ENCODE peak calls at places on chromosomes 11 and 22, in ten cellular contexts. One of them, this sample, is unnamed.
A peak's percentile ranks its signal among the peaks of the same experiment; 100 is the strongest.

GRCh38 chr11:37762079-37762478 is 1164.0 kb upstream of the RAG2 start:
- DNase-seq in fibroblast of lung: no peak
- DNase-seq in stimulated activated CD8-positive, alpha-beta memory T cell treated with anti-CD3 and anti-CD28 coated beads, Interleukin-4, amount 100 ng/mL, for 24 hours: no peak
- DNase-seq in stimulated activated CD4-positive, alpha-beta T cell treated with anti-CD3 and anti-CD28 coated beads, TNF-alpha, amount 100 ng/mL, for 1 hour: no peak
- DNase-seq in GM13976: no peak
- DNase-seq in prostate gland: no peak
- DNase-seq in NCI-H1105 treated with DMSO at 0.1 percent for 48 hours: no peak
- DNase-seq in CD4-positive, alpha-beta T cell: no peak
- DNase-seq in GM23248: no peak
- DNase-seq in NCI-H1417: no peak
- DNase-seq in this sample: no peak

GRCh38 chr22:38489561-38490133 is 16.5 kb downstream of the DDX17 start:
- DNase-seq in fibroblast of lung: no peak
- DNase-seq in stimulated activated CD8-positive, alpha-beta memory T cell treated with anti-CD3 and anti-CD28 coated beads, Interleukin-4, amount 100 ng/mL, for 24 hours: no peak
- DNase-seq in stimulated activated CD4-positive, alpha-beta T cell treated with anti-CD3 and anti-CD28 coated beads, TNF-alpha, amount 100 ng/mL, for 1 hour: no peak
- DNase-seq in GM13976: no peak
- DNase-seq in prostate gland: no peak
- DNase-seq in NCI-H1105 treated with DMSO at 0.1 percent for 48 hours: no peak
- DNase-seq in CD4-positive, alpha-beta T cell: no peak
- DNase-seq in GM23248: no peak
- DNase-seq in NCI-H1417: no peak
- DNase-seq in this sample: no peak

GRCh38 chr11:38332046-38332445 is 1734.0 kb upstream of the RAG2 start:
- DNase-seq in fibroblast of lung: no peak
- DNase-seq in stimulated activated CD8-positive, alpha-beta memory T cell treated with anti-CD3 and anti-CD28 coated beads, Interleukin-4, amount 100 ng/mL, for 24 hours: no peak
- DNase-seq in stimulated activated CD4-positive, alpha-beta T cell treated with anti-CD3 and anti-CD28 coated beads, TNF-alpha, amount 100 ng/mL, for 1 hour: no peak
- DNase-seq in GM13976: no peak
- DNase-seq in prostate gland: no peak
- DNase-seq in NCI-H1105 treated with DMSO at 0.1 percent for 48 hours: no peak
- DNase-seq in CD4-positive, alpha-beta T cell: no peak
- DNase-seq in GM23248: no peak
- DNase-seq in NCI-H1417: no peak
- DNase-seq in this sample: no peak

GRCh38 chr11:125188021-125188420 is 23.5 kb downstream of the PKNOX2 start:
- DNase-seq in fibroblast of lung: no peak
- DNase-seq in stimulated activated CD8-positive, alpha-beta memory T cell treated with anti-CD3 and anti-CD28 coated beads, Interleukin-4, amount 100 ng/mL, for 24 hours: no peak
- DNase-seq in stimulated activated CD4-positive, alpha-beta T cell treated with anti-CD3 and anti-CD28 coated beads, TNF-alpha, amount 100 ng/mL, for 1 hour: no peak
- DNase-seq in GM13976: no peak
- DNase-seq in prostate gland: no peak
- DNase-seq in NCI-H1105 treated with DMSO at 0.1 percent for 48 hours: no peak
- DNase-seq in CD4-positive, alpha-beta T cell: no peak
- DNase-seq in GM23248: peak; percentile 43
- DNase-seq in NCI-H1417: no peak
- DNase-seq in this sample: no peak

GRCh38 chr22:48581821-48582469 is 1245.7 kb downstream of the BRD1 start:
- DNase-seq in fibroblast of lung: no peak
- DNase-seq in stimulated activated CD8-positive, alpha-beta memory T cell treated with anti-CD3 and anti-CD28 coated beads, Interleukin-4, amount 100 ng/mL, for 24 hours: no peak
- DNase-seq in stimulated activated CD4-positive, alpha-beta T cell treated with anti-CD3 and anti-CD28 coated beads, TNF-alpha, amount 100 ng/mL, for 1 hour: no peak
- DNase-seq in GM13976: no peak
- DNase-seq in prostate gland: no peak
- DNase-seq in NCI-H1105 treated with DMSO at 0.1 percent for 48 hours: peak; percentile 5
- DNase-seq in CD4-positive, alpha-beta T cell: no peak
- DNase-seq in GM23248: no peak
- DNase-seq in NCI-H1417: no peak
- DNase-seq in this sample: no peak

GRCh38 chr11:17580271-17580670 is 33.2 kb downstream of the OTOG start:
- DNase-seq in fibroblast of lung: no peak
- DNase-seq in stimulated activated CD8-positive, alpha-beta memory T cell treated with anti-CD3 and anti-CD28 coated beads, Interleukin-4, amount 100 ng/mL, for 24 hours: no peak
- DNase-seq in stimulated activated CD4-positive, alpha-beta T cell treated with anti-CD3 and anti-CD28 coated beads, TNF-alpha, amount 100 ng/mL, for 1 hour: no peak
- DNase-seq in GM13976: no peak
- DNase-seq in prostate gland: no peak
- DNase-seq in NCI-H1105 treated with DMSO at 0.1 percent for 48 hours: no peak
- DNase-seq in CD4-positive, alpha-beta T cell: no peak
- DNase-seq in GM23248: no peak
- DNase-seq in NCI-H1417: no peak
- DNase-seq in this sample: no peak

GRCh38 chr22:23777776-23778575 is 5.3 kb downstream of the MMP11 start:
- DNase-seq in fibroblast of lung: no peak
- DNase-seq in stimulated activated CD8-positive, alpha-beta memory T cell treated with anti-CD3 and anti-CD28 coated beads, Interleukin-4, amount 100 ng/mL, for 24 hours: no peak
- DNase-seq in stimulated activated CD4-positive, alpha-beta T cell treated with anti-CD3 and anti-CD28 coated beads, TNF-alpha, amount 100 ng/mL, for 1 hour: no peak
- DNase-seq in GM13976: no peak
- DNase-seq in prostate gland: no peak
- DNase-seq in NCI-H1105 treated with DMSO at 0.1 percent for 48 hours: peak; percentile 1
- DNase-seq in CD4-positive, alpha-beta T cell: no peak
- DNase-seq in GM23248: no peak
- DNase-seq in NCI-H1417: no peak
- DNase-seq in this sample: peak; percentile 37

GRCh38 chr11:134124660-134125451 is 56.0 kb downstream of the JAM3 start:
- DNase-seq in fibroblast of lung: peak; percentile 28
- DNase-seq in stimulated activated CD8-positive, alpha-beta memory T cell treated with anti-CD3 and anti-CD28 coated beads, Interleukin-4, amount 100 ng/mL, for 24 hours: no peak
- DNase-seq in stimulated activated CD4-positive, alpha-beta T cell treated with anti-CD3 and anti-CD28 coated beads, TNF-alpha, amount 100 ng/mL, for 1 hour: no peak
- DNase-seq in GM13976: no peak
- DNase-seq in prostate gland: peak; percentile 57
- DNase-seq in NCI-H1105 treated with DMSO at 0.1 percent for 48 hours: peak; percentile 65
- DNase-seq in CD4-positive, alpha-beta T cell: no peak
- DNase-seq in GM23248: peak; percentile 43
- DNase-seq in NCI-H1417: no peak
- DNase-seq in this sample: no peak

GRCh38 chr22:35547993-35548761 is 7.5 kb downstream of the RASD2 start:
- DNase-seq in fibroblast of lung: no peak
- DNase-seq in stimulated activated CD8-positive, alpha-beta memory T cell treated with anti-CD3 and anti-CD28 coated beads, Interleukin-4, amount 100 ng/mL, for 24 hours: no peak
- DNase-seq in stimulated activated CD4-positive, alpha-beta T cell treated with anti-CD3 and anti-CD28 coated beads, TNF-alpha, amount 100 ng/mL, for 1 hour: no peak
- DNase-seq in GM13976: no peak
- DNase-seq in prostate gland: no peak
- DNase-seq in NCI-H1105 treated with DMSO at 0.1 percent for 48 hours: no peak
- DNase-seq in CD4-positive, alpha-beta T cell: no peak
- DNase-seq in GM23248: no peak
- DNase-seq in NCI-H1417: no peak
- DNase-seq in this sample: no peak

GRCh38 chr11:40187092-40187403 is 1272.4 kb downstream of the LRRC4C start:
- DNase-seq in fibroblast of lung: no peak
- DNase-seq in stimulated activated CD8-positive, alpha-beta memory T cell treated with anti-CD3 and anti-CD28 coated beads, Interleukin-4, amount 100 ng/mL, for 24 hours: no peak
- DNase-seq in stimulated activated CD4-positive, alpha-beta T cell treated with anti-CD3 and anti-CD28 coated beads, TNF-alpha, amount 100 ng/mL, for 1 hour: no peak
- DNase-seq in GM13976: no peak
- DNase-seq in prostate gland: no peak
- DNase-seq in NCI-H1105 treated with DMSO at 0.1 percent for 48 hours: peak; percentile 65
- DNase-seq in CD4-positive, alpha-beta T cell: no peak
- DNase-seq in GM23248: no peak
- DNase-seq in NCI-H1417: peak; percentile 1
- DNase-seq in this sample: no peak

GRCh38 chr11:61814958-61815789 is 1.6 kb downstream of the FADS1 start:
- DNase-seq in fibroblast of lung: peak; percentile 98
- DNase-seq in stimulated activated CD8-positive, alpha-beta memory T cell treated with anti-CD3 and anti-CD28 coated beads, Interleukin-4, amount 100 ng/mL, for 24 hours: peak; percentile 36
- DNase-seq in stimulated activated CD4-positive, alpha-beta T cell treated with anti-CD3 and anti-CD28 coated beads, TNF-alpha, amount 100 ng/mL, for 1 hour: no peak
- DNase-seq in GM13976: peak; percentile 96
- DNase-seq in prostate gland: peak; percentile 82
- DNase-seq in NCI-H1105 treated with DMSO at 0.1 percent for 48 hours: peak; percentile 92
- DNase-seq in CD4-positive, alpha-beta T cell: no peak
- DNase-seq in GM23248: peak; percentile 90
- DNase-seq in NCI-H1417: peak; percentile 96
- DNase-seq in this sample: peak; percentile 85

GRCh38 chr22:48534395-48534958 is 1293.2 kb downstream of the BRD1 start:
- DNase-seq in fibroblast of lung: no peak
- DNase-seq in stimulated activated CD8-positive, alpha-beta memory T cell treated with anti-CD3 and anti-CD28 coated beads, Interleukin-4, amount 100 ng/mL, for 24 hours: no peak
- DNase-seq in stimulated activated CD4-positive, alpha-beta T cell treated with anti-CD3 and anti-CD28 coated beads, TNF-alpha, amount 100 ng/mL, for 1 hour: no peak
- DNase-seq in GM13976: no peak
- DNase-seq in prostate gland: no peak
- DNase-seq in NCI-H1105 treated with DMSO at 0.1 percent for 48 hours: no peak
- DNase-seq in CD4-positive, alpha-beta T cell: no peak
- DNase-seq in GM23248: no peak
- DNase-seq in NCI-H1417: no peak
- DNase-seq in this sample: no peak

GRCh38 chr11:23406131-23406819 is 546.0 kb upstream of the CCDC179 start:
- DNase-seq in fibroblast of lung: no peak
- DNase-seq in stimulated activated CD8-positive, alpha-beta memory T cell treated with anti-CD3 and anti-CD28 coated beads, Interleukin-4, amount 100 ng/mL, for 24 hours: no peak
- DNase-seq in stimulated activated CD4-positive, alpha-beta T cell treated with anti-CD3 and anti-CD28 coated beads, TNF-alpha, amount 100 ng/mL, for 1 hour: no peak
- DNase-seq in GM13976: no peak
- DNase-seq in prostate gland: no peak
- DNase-seq in NCI-H1105 treated with DMSO at 0.1 percent for 48 hours: no peak
- DNase-seq in CD4-positive, alpha-beta T cell: no peak
- DNase-seq in GM23248: no peak
- DNase-seq in NCI-H1417: no peak
- DNase-seq in this sample: no peak

GRCh38 chr11:44711772-44712608 is 14.8 kb upstream of the TSPAN18 start:
- DNase-seq in fibroblast of lung: no peak
- DNase-seq in stimulated activated CD8-positive, alpha-beta memory T cell treated with anti-CD3 and anti-CD28 coated beads, Interleukin-4, amount 100 ng/mL, for 24 hours: no peak
- DNase-seq in stimulated activated CD4-positive, alpha-beta T cell treated with anti-CD3 and anti-CD28 coated beads, TNF-alpha, amount 100 ng/mL, for 1 hour: no peak
- DNase-seq in GM13976: no peak
- DNase-seq in prostate gland: no peak
- DNase-seq in NCI-H1105 treated with DMSO at 0.1 percent for 48 hours: no peak
- DNase-seq in CD4-positive, alpha-beta T cell: no peak
- DNase-seq in GM23248: no peak
- DNase-seq in NCI-H1417: peak; percentile 16
- DNase-seq in this sample: peak; percentile 19

GRCh38 chr11:68403831-68404230 is 56.7 kb upstream of the PPP6R3 start:
- DNase-seq in fibroblast of lung: no peak
- DNase-seq in stimulated activated CD8-positive, alpha-beta memory T cell treated with anti-CD3 and anti-CD28 coated beads, Interleukin-4, amount 100 ng/mL, for 24 hours: no peak
- DNase-seq in stimulated activated CD4-positive, alpha-beta T cell treated with anti-CD3 and anti-CD28 coated beads, TNF-alpha, amount 100 ng/mL, for 1 hour: no peak
- DNase-seq in GM13976: no peak
- DNase-seq in prostate gland: no peak
- DNase-seq in NCI-H1105 treated with DMSO at 0.1 percent for 48 hours: no peak
- DNase-seq in CD4-positive, alpha-beta T cell: no peak
- DNase-seq in GM23248: no peak
- DNase-seq in NCI-H1417: no peak
- DNase-seq in this sample: no peak

GRCh38 chr11:45087301-45087700 is 59.1 kb upstream of the PRDM11 start:
- DNase-seq in fibroblast of lung: no peak
- DNase-seq in stimulated activated CD8-positive, alpha-beta memory T cell treated with anti-CD3 and anti-CD28 coated beads, Interleukin-4, amount 100 ng/mL, for 24 hours: no peak
- DNase-seq in stimulated activated CD4-positive, alpha-beta T cell treated with anti-CD3 and anti-CD28 coated beads, TNF-alpha, amount 100 ng/mL, for 1 hour: no peak
- DNase-seq in GM13976: no peak
- DNase-seq in prostate gland: no peak
- DNase-seq in NCI-H1105 treated with DMSO at 0.1 percent for 48 hours: no peak
- DNase-seq in CD4-positive, alpha-beta T cell: no peak
- DNase-seq in GM23248: peak; percentile 41
- DNase-seq in NCI-H1417: peak; percentile 55
- DNase-seq in this sample: peak; percentile 46

GRCh38 chr11:29135504-29135903 is 881.3 kb downstream of the KCNA4 start:
- DNase-seq in fibroblast of lung: no peak
- DNase-seq in stimulated activated CD8-positive, alpha-beta memory T cell treated with anti-CD3 and anti-CD28 coated beads, Interleukin-4, amount 100 ng/mL, for 24 hours: no peak
- DNase-seq in stimulated activated CD4-positive, alpha-beta T cell treated with anti-CD3 and anti-CD28 coated beads, TNF-alpha, amount 100 ng/mL, for 1 hour: no peak
- DNase-seq in GM13976: no peak
- DNase-seq in prostate gland: no peak
- DNase-seq in NCI-H1105 treated with DMSO at 0.1 percent for 48 hours: no peak
- DNase-seq in CD4-positive, alpha-beta T cell: no peak
- DNase-seq in GM23248: peak; percentile 75
- DNase-seq in NCI-H1417: no peak
- DNase-seq in this sample: no peak

GRCh38 chr11:107928767-107929507 is 689 bp downstream of the RAB39A start:
- DNase-seq in fibroblast of lung: no peak
- DNase-seq in stimulated activated CD8-positive, alpha-beta memory T cell treated with anti-CD3 and anti-CD28 coated beads, Interleukin-4, amount 100 ng/mL, for 24 hours: no peak
- DNase-seq in stimulated activated CD4-positive, alpha-beta T cell treated with anti-CD3 and anti-CD28 coated beads, TNF-alpha, amount 100 ng/mL, for 1 hour: no peak
- DNase-seq in GM13976: peak; percentile 41
- DNase-seq in prostate gland: no peak
- DNase-seq in NCI-H1105 treated with DMSO at 0.1 percent for 48 hours: peak; percentile 54
- DNase-seq in CD4-positive, alpha-beta T cell: no peak
- DNase-seq in GM23248: no peak
- DNase-seq in NCI-H1417: peak; percentile 86
- DNase-seq in this sample: peak; percentile 43

GRCh38 chr11:44630511-44631210 is 65.2 kb downstream of the CD82 start:
- DNase-seq in fibroblast of lung: no peak
- DNase-seq in stimulated activated CD8-positive, alpha-beta memory T cell treated with anti-CD3 and anti-CD28 coated beads, Interleukin-4, amount 100 ng/mL, for 24 hours: no peak
- DNase-seq in stimulated activated CD4-positive, alpha-beta T cell treated with anti-CD3 and anti-CD28 coated beads, TNF-alpha, amount 100 ng/mL, for 1 hour: no peak
- DNase-seq in GM13976: peak; percentile 7
- DNase-seq in prostate gland: peak; percentile 2
- DNase-seq in NCI-H1105 treated with DMSO at 0.1 percent for 48 hours: no peak
- DNase-seq in CD4-positive, alpha-beta T cell: no peak
- DNase-seq in GM23248: no peak
- DNase-seq in NCI-H1417: no peak
- DNase-seq in this sample: no peak

GRCh38 chr22:20584029-20584871 is 76.8 kb downstream of the MED15 start:
- DNase-seq in fibroblast of lung: no peak
- DNase-seq in stimulated activated CD8-positive, alpha-beta memory T cell treated with anti-CD3 and anti-CD28 coated beads, Interleukin-4, amount 100 ng/mL, for 24 hours: no peak
- DNase-seq in stimulated activated CD4-positive, alpha-beta T cell treated with anti-CD3 and anti-CD28 coated beads, TNF-alpha, amount 100 ng/mL, for 1 hour: no peak
- DNase-seq in GM13976: no peak
- DNase-seq in prostate gland: no peak
- DNase-seq in NCI-H1105 treated with DMSO at 0.1 percent for 48 hours: no peak
- DNase-seq in CD4-positive, alpha-beta T cell: no peak
- DNase-seq in GM23248: no peak
- DNase-seq in NCI-H1417: no peak
- DNase-seq in this sample: no peak

GRCh38 chr22:43439368-43440102 is 27.7 kb downstream of the MPPED1 start:
- DNase-seq in fibroblast of lung: no peak
- DNase-seq in stimulated activated CD8-positive, alpha-beta memory T cell treated with anti-CD3 and anti-CD28 coated beads, Interleukin-4, amount 100 ng/mL, for 24 hours: no peak
- DNase-seq in stimulated activated CD4-positive, alpha-beta T cell treated with anti-CD3 and anti-CD28 coated beads, TNF-alpha, amount 100 ng/mL, for 1 hour: no peak
- DNase-seq in GM13976: no peak
- DNase-seq in prostate gland: no peak
- DNase-seq in NCI-H1105 treated with DMSO at 0.1 percent for 48 hours: no peak
- DNase-seq in CD4-positive, alpha-beta T cell: no peak
- DNase-seq in GM23248: no peak
- DNase-seq in NCI-H1417: no peak
- DNase-seq in this sample: no peak

GRCh38 chr11:104120493-104121200 is 43.3 kb downstream of the PDGFD start:
- DNase-seq in fibroblast of lung: no peak
- DNase-seq in stimulated activated CD8-positive, alpha-beta memory T cell treated with anti-CD3 and anti-CD28 coated beads, Interleukin-4, amount 100 ng/mL, for 24 hours: no peak
- DNase-seq in stimulated activated CD4-positive, alpha-beta T cell treated with anti-CD3 and anti-CD28 coated beads, TNF-alpha, amount 100 ng/mL, for 1 hour: no peak
- DNase-seq in GM13976: no peak
- DNase-seq in prostate gland: no peak
- DNase-seq in NCI-H1105 treated with DMSO at 0.1 percent for 48 hours: no peak
- DNase-seq in CD4-positive, alpha-beta T cell: no peak
- DNase-seq in GM23248: no peak
- DNase-seq in NCI-H1417: no peak
- DNase-seq in this sample: peak; percentile 78

GRCh38 chr11:68255526-68255925 is 16.2 kb downstream of the C11orf24 start:
- DNase-seq in fibroblast of lung: no peak
- DNase-seq in stimulated activated CD8-positive, alpha-beta memory T cell treated with anti-CD3 and anti-CD28 coated beads, Interleukin-4, amount 100 ng/mL, for 24 hours: no peak
- DNase-seq in stimulated activated CD4-positive, alpha-beta T cell treated with anti-CD3 and anti-CD28 coated beads, TNF-alpha, amount 100 ng/mL, for 1 hour: no peak
- DNase-seq in GM13976: no peak
- DNase-seq in prostate gland: no peak
- DNase-seq in NCI-H1105 treated with DMSO at 0.1 percent for 48 hours: no peak
- DNase-seq in CD4-positive, alpha-beta T cell: no peak
- DNase-seq in GM23248: no peak
- DNase-seq in NCI-H1417: no peak
- DNase-seq in this sample: no peak

GRCh38 chr11:64652586-64653387 is 61.8 kb downstream of the SLC22A12 start:
- DNase-seq in fibroblast of lung: peak; percentile 64
- DNase-seq in stimulated activated CD8-positive, alpha-beta memory T cell treated with anti-CD3 and anti-CD28 coated beads, Interleukin-4, amount 100 ng/mL, for 24 hours: peak; percentile 68
- DNase-seq in stimulated activated CD4-positive, alpha-beta T cell treated with anti-CD3 and anti-CD28 coated beads, TNF-alpha, amount 100 ng/mL, for 1 hour: peak; percentile 24
- DNase-seq in GM13976: peak; percentile 89
- DNase-seq in prostate gland: peak; percentile 58
- DNase-seq in NCI-H1105 treated with DMSO at 0.1 percent for 48 hours: peak; percentile 65
- DNase-seq in CD4-positive, alpha-beta T cell: peak; percentile 63
- DNase-seq in GM23248: peak; percentile 75
- DNase-seq in NCI-H1417: peak; percentile 79
- DNase-seq in this sample: peak; percentile 64

GRCh38 chr11:62145261-62145871 is 21.6 kb downstream of the INCENP start:
- DNase-seq in fibroblast of lung: no peak
- DNase-seq in stimulated activated CD8-positive, alpha-beta memory T cell treated with anti-CD3 and anti-CD28 coated beads, Interleukin-4, amount 100 ng/mL, for 24 hours: no peak
- DNase-seq in stimulated activated CD4-positive, alpha-beta T cell treated with anti-CD3 and anti-CD28 coated beads, TNF-alpha, amount 100 ng/mL, for 1 hour: no peak
- DNase-seq in GM13976: no peak
- DNase-seq in prostate gland: no peak
- DNase-seq in NCI-H1105 treated with DMSO at 0.1 percent for 48 hours: no peak
- DNase-seq in CD4-positive, alpha-beta T cell: no peak
- DNase-seq in GM23248: no peak
- DNase-seq in NCI-H1417: no peak
- DNase-seq in this sample: no peak

This sample was measured in NCI-H2081.